ENCODE peak calls at places on chromosomes 11 and 22, in ten cellular contexts. D is brain microvascular endothelial cell; X is HAP-1; I is choroid plexus epithelial cell; L is HT1080; V is EL; A is activated naive CD4-positive, alpha-beta T cell; Z is LoVo; P is activated CD4-positive, alpha-beta T cell treated with anti-CD3 and anti-CD28 coated beads, Interleukin-2, amount 50 U/mL, for 4 hours; C is NCI-H460. K is an unnamed sample.

GRCh38 chr11:76629133-76629852 is 41.3 kb downstream of the LRRC32 start:
- DNase-seq in D (peak; percentile 78), X (no peak), I (peak; percentile 88), L (no peak), V (peak; percentile 63), A (no peak), Z (no peak), P (no peak), C (no peak), K (peak; percentile 94)

GRCh38 chr22:21076907-21077625 is 31.3 kb downstream of the LRRC74B start:
- DNase-seq in D (no peak), X (no peak), I (no peak), L (no peak), V (no peak), A (no peak), Z (no peak), P (no peak), C (no peak), K (no peak)

GRCh38 chr22:35601743-35602633 is 15.1 kb downstream of the MB start:
- DNase-seq in D (peak; percentile 74), X (no peak), I (peak; percentile 89), L (peak; percentile 66), V (peak; percentile 79), A (no peak), Z (peak; percentile 44), P (no peak), C (peak; percentile 14), K (no peak)

GRCh38 chr11:94315664-94316063 is 11.3 kb downstream of the IZUMO1R start:
- DNase-seq in D (peak; percentile 2), X (no peak), I (peak; percentile 44), L (peak; percentile 69), V (peak; percentile 13), A (no peak), Z (no peak), P (no peak), C (no peak), K (no peak)

GRCh38 chr11:110158317-110159200 is 65.4 kb downstream of the ZC3H12C start:
- DNase-seq in D (no peak), X (no peak), I (no peak), L (no peak), V (no peak), A (no peak), Z (no peak), P (no peak), C (no peak), K (no peak)

GRCh38 chr11:83852775-83853442 is 566.7 kb upstream of the CCDC90B start:
- DNase-seq in D (no peak), X (no peak), I (no peak), L (no peak), V (no peak), A (no peak), Z (no peak), P (no peak), C (no peak), K (no peak)

GRCh38 chr22:38214248-38215056 is 12.7 kb downstream of the MAFF start:
- DNase-seq in D (no peak), X (no peak), I (peak; percentile 75), L (no peak), V (no peak), A (peak; percentile 58), Z (no peak), P (peak; percentile 59), C (no peak), K (peak; percentile 50)

GRCh38 chr22:29032584-29032983 is 29.0 kb downstream of the C22orf31 start:
- DNase-seq in D (no peak), X (no peak), I (no peak), L (peak; percentile 22), V (peak; percentile 47), A (no peak), Z (no peak), P (no peak), C (no peak), K (peak; percentile 57)

GRCh38 chr22:31488988-31489617 is 539 bp downstream of the EIF4ENIF1 start:
- DNase-seq in D (peak; percentile 9), X (no peak), I (peak; percentile 28), L (no peak), V (peak; percentile 42), A (peak; percentile 29), Z (peak; percentile 18), P (peak; percentile 14), C (no peak), K (peak; percentile 52)

GRCh38 chr22:23183107-23183698 is 2.9 kb downstream of the BCR start:
- DNase-seq in D (peak; percentile 43), X (no peak), I (peak; percentile 76), L (peak; percentile 49), V (peak; percentile 57), A (no peak), Z (no peak), P (no peak), C (no peak), K (peak; percentile 79)

GRCh38 chr11:119284344-119285157 is 32.4 kb downstream of the MCAM start:
- DNase-seq in D (no peak), X (peak; percentile 57), I (peak; percentile 66), L (peak; percentile 58), V (peak; percentile 42), A (no peak), Z (peak; percentile 33), P (no peak), C (peak; percentile 27), K (peak; percentile 39)

GRCh38 chr22:41334951-41335635 is 33.8 kb downstream of the ZC3H7B start:
- DNase-seq in D (no peak), X (no peak), I (no peak), L (no peak), V (no peak), A (no peak), Z (no peak), P (no peak), C (no peak), K (no peak)

GRCh38 chr11:69983571-69983877 is 94.6 kb upstream of the ANO1 start:
- DNase-seq in D (no peak), X (no peak), I (no peak), L (no peak), V (no peak), A (no peak), Z (no peak), P (no peak), C (no peak), K (no peak)

GRCh38 chr11:94740083-94740974 is 27.8 kb upstream of the AMOTL1 start:
- DNase-seq in D (no peak), X (no peak), I (peak; percentile 17), L (no peak), V (peak; percentile 57), A (no peak), Z (no peak), P (no peak), C (no peak), K (no peak)

GRCh38 chr11:64226507-64227051 is 505 bp downstream of the NUDT22 start:
- DNase-seq in D (no peak), X (no peak), I (no peak), L (peak; percentile 60), V (peak; percentile 37), A (peak; percentile 36), Z (peak; percentile 59), P (no peak), C (no peak), K (no peak)

GRCh38 chr11:33988586-33989370 is 62.8 kb upstream of the CAPRIN1 start:
- DNase-seq in D (no peak), X (no peak), I (no peak), L (no peak), V (no peak), A (no peak), Z (no peak), P (no peak), C (no peak), K (no peak)

GRCh38 chr22:19105867-19106802 is 16.1 kb downstream of the DGCR2 start:
- DNase-seq in D (no peak), X (no peak), I (no peak), L (no peak), V (no peak), A (peak; percentile 56), Z (no peak), P (peak; percentile 50), C (no peak), K (no peak)

GRCh38 chr11:65362966-65363365 is 8.4 kb downstream of the TIGD3 start:
- DNase-seq in D (no peak), X (no peak), I (no peak), L (no peak), V (no peak), A (no peak), Z (no peak), P (no peak), C (no peak), K (no peak)

GRCh38 chr11:132312616-132313210 is 942.3 kb downstream of the NTM start:
- DNase-seq in D (peak; percentile 50), X (no peak), I (peak; percentile 69), L (peak; percentile 69), V (peak; percentile 29), A (no peak), Z (peak; percentile 1), P (no peak), C (no peak), K (no peak)

GRCh38 chr11:84146826-84147225 is 860.7 kb upstream of the CCDC90B start:
- DNase-seq in D (no peak), X (no peak), I (no peak), L (no peak), V (no peak), A (no peak), Z (no peak), P (no peak), C (no peak), K (no peak)

GRCh38 chr22:39220897-39221850 is 23.6 kb downstream of the PDGFB start:
- DNase-seq in D (no peak), X (no peak), I (no peak), L (no peak), V (peak; percentile 30), A (no peak), Z (no peak), P (no peak), C (no peak), K (no peak)

GRCh38 chr11:14973621-14974020 is 1.5 kb upstream of the CALCA start:
- DNase-seq in D (no peak), X (no peak), I (peak; percentile 22), L (no peak), V (peak; percentile 8), A (peak; percentile 14), Z (no peak), P (peak; percentile 15), C (no peak), K (no peak)

K was measured in endothelial cell of umbilical vein.